ENCODE peak calls at places on chromosomes 7 and 10, in seven cellular contexts. V is RWPE1; Y is mesothelial cell of epicardium; M is ELR; E is Calu3; K is naive thymus-derived CD8-positive, alpha-beta T cell; G is stimulated activated naive B cell treated with anti-CD40 and anti-IgM and Interleukin-4, amounts not matched to agents 10 μg/mL and 1 μg/mL and 100 μg/mL, for 72 hours. A is an unnamed sample.
A peak's percentile ranks its signal among the peaks of the same experiment; 100 is the strongest.

GRCh38 chr10:17263580-17263979 is 35.5 kb downstream of the VIM start:
- DNase-seq in V (no peak), Y (no peak), M (no peak), E (no peak), K (no peak), G (no peak), A (no peak)

GRCh38 chr10:77371421-77371820 is 266.2 kb downstream of the KCNMA1 start:
- DNase-seq in V (no peak), Y (no peak), M (no peak), E (no peak), K (no peak), G (no peak), A (no peak)

GRCh38 chr7:132298782-132299181 is 277.5 kb downstream of the PLXNA4 start:
- DNase-seq in V (peak; percentile 26), Y (no peak), M (peak; percentile 49), E (no peak), K (no peak), G (no peak), A (peak; percentile 55)

GRCh38 chr7:35465791-35466336 is 212.0 kb upstream of the TBX20 start:
- DNase-seq in V (no peak), Y (no peak), M (no peak), E (no peak), K (no peak), G (no peak), A (no peak)

GRCh38 chr7:49883933-49884332 is 110.5 kb downstream of the VWC2 start:
- DNase-seq in V (no peak), Y (no peak), M (no peak), E (no peak), K (no peak), G (no peak), A (no peak)

GRCh38 chr10:116099031-116099430 is 174.0 kb downstream of the GFRA1 start:
- DNase-seq in V (no peak), Y (no peak), M (no peak), E (no peak), K (no peak), G (no peak), A (no peak)

GRCh38 chr10:71525721-71526120 is 129.0 kb downstream of the CDH23 start:
- DNase-seq in V (peak; percentile 34), Y (no peak), M (no peak), E (no peak), K (no peak), G (no peak), A (peak; percentile 63)

GRCh38 chr7:8982338-8982994 is 549.1 kb downstream of the NXPH1 start:
- DNase-seq in V (no peak), Y (no peak), M (no peak), E (no peak), K (no peak), G (no peak), A (no peak)

GRCh38 chr7:64183126-64183742 is 23.8 kb upstream of the ZNF735 start:
- DNase-seq in V (no peak), Y (no peak), M (no peak), E (no peak), K (peak; percentile 35), G (no peak), A (no peak)

GRCh38 chr10:6958723-6959122 is 378.6 kb upstream of the PRKCQ start:
- DNase-seq in V (no peak), Y (no peak), M (no peak), E (no peak), K (no peak), G (no peak), A (no peak)

GRCh38 chr7:28155964-28156363 is 24.6 kb downstream of the JAZF1 start:
- DNase-seq in V (peak; percentile 62), Y (no peak), M (peak; percentile 69), E (peak; percentile 73), K (no peak), G (no peak), A (peak; percentile 78)

GRCh38 chr7:116259156-116259555 is 48.8 kb downstream of the TES start:
- DNase-seq in V (no peak), Y (no peak), M (peak; percentile 33), E (no peak), K (no peak), G (no peak), A (no peak)

GRCh38 chr7:14144538-14144937 is 155.1 kb upstream of the ETV1 start:
- DNase-seq in V (no peak), Y (no peak), M (no peak), E (no peak), K (no peak), G (no peak), A (no peak)

GRCh38 chr7:50978633-50979215 is 196.0 kb upstream of the GRB10 start:
- DNase-seq in V (peak; percentile 20), Y (no peak), M (no peak), E (no peak), K (no peak), G (no peak), A (peak; percentile 55)

GRCh38 chr10:42929993-42930392 is 146.9 kb upstream of the RET start:
- DNase-seq in V (no peak), Y (no peak), M (no peak), E (no peak), K (no peak), G (no peak), A (no peak)

GRCh38 chr7:42227931-42228591 is 8.9 kb downstream of the GLI3 start:
- DNase-seq in V (no peak), Y (no peak), M (no peak), E (no peak), K (no peak), G (no peak), A (no peak)

GRCh38 chr7:19112290-19113000 is 5.0 kb downstream of the TWIST1 start:
- DNase-seq in V (no peak), Y (no peak), M (peak; percentile 59), E (no peak), K (no peak), G (no peak), A (no peak)

GRCh38 chr10:120734476-120735078 is 116.6 kb upstream of the WDR11 start:
- DNase-seq in V (no peak), Y (no peak), M (no peak), E (no peak), K (no peak), G (no peak), A (peak; percentile 50)

GRCh38 chr7:151556592-151556991 is 36.9 kb upstream of the RHEB start:
- DNase-seq in V (no peak), Y (no peak), M (no peak), E (no peak), K (no peak), G (no peak), A (no peak)

GRCh38 chr7:133207687-133208086 is 45.2 kb upstream of the EXOC4 start:
- DNase-seq in V (no peak), Y (no peak), M (peak; percentile 34), E (no peak), K (no peak), G (no peak), A (no peak)